ENCODE peak calls at places on chromosomes 16 and 17, in six cellular contexts. One of them, this sample, is unnamed.

GRCh38 chr17:74474043-74474792 is 7.8 kb downstream of the CD300A start:
- DNase-seq in aorta: no peak
- DNase-seq in HT-29: no peak
- DNase-seq in AG09319: no peak
- DNase-seq in mucosa of gallbladder: no peak
- DNase-seq in hippocampal formation: no peak
- DNase-seq in this sample: no peak

GRCh38 chr16:27475561-27475960 is 73.6 kb downstream of the IL21R start:
- DNase-seq in aorta: peak; percentile 46
- DNase-seq in HT-29: no peak
- DNase-seq in AG09319: peak; percentile 45
- DNase-seq in mucosa of gallbladder: no peak
- DNase-seq in hippocampal formation: no peak
- DNase-seq in this sample: no peak

GRCh38 chr16:29729116-29729521 is 16.7 kb downstream of the C16orf54 start:
- DNase-seq in aorta: peak; percentile 3
- DNase-seq in HT-29: peak; percentile 61
- DNase-seq in AG09319: no peak
- DNase-seq in mucosa of gallbladder: no peak
- DNase-seq in hippocampal formation: no peak
- DNase-seq in this sample: no peak

GRCh38 chr17:39399792-39400191 is 1.6 kb downstream of the FBXL20 start:
- DNase-seq in aorta: no peak
- DNase-seq in HT-29: no peak
- DNase-seq in AG09319: no peak
- DNase-seq in mucosa of gallbladder: no peak
- DNase-seq in hippocampal formation: no peak
- DNase-seq in this sample: no peak

GRCh38 chr17:4679652-4680051 is 24.3 kb downstream of the PELP1 start:
- DNase-seq in aorta: no peak
- DNase-seq in HT-29: peak; percentile 61
- DNase-seq in AG09319: no peak
- DNase-seq in mucosa of gallbladder: peak; percentile 24
- DNase-seq in hippocampal formation: no peak
- DNase-seq in this sample: no peak

GRCh38 chr16:2008631-2009301 is 855 bp downstream of the ZNF598 start:
- DNase-seq in aorta: no peak
- DNase-seq in HT-29: peak; percentile 47
- DNase-seq in AG09319: no peak
- DNase-seq in mucosa of gallbladder: no peak
- DNase-seq in hippocampal formation: no peak
- DNase-seq in this sample: peak; percentile 47

GRCh38 chr16:56673916-56674315 is 4.3 kb downstream of the MT1H start:
- DNase-seq in aorta: no peak
- DNase-seq in HT-29: peak; percentile 55
- DNase-seq in AG09319: no peak
- DNase-seq in mucosa of gallbladder: no peak
- DNase-seq in hippocampal formation: no peak
- DNase-seq in this sample: peak; percentile 22

GRCh38 chr16:75566889-75567255 is 693 bp downstream of the GABARAPL2 start:
- DNase-seq in aorta: no peak
- DNase-seq in HT-29: peak; percentile 5
- DNase-seq in AG09319: no peak
- DNase-seq in mucosa of gallbladder: no peak
- DNase-seq in hippocampal formation: no peak
- DNase-seq in this sample: peak; percentile 41

GRCh38 chr17:76523084-76524037 is 14.1 kb downstream of the CYGB start:
- DNase-seq in aorta: peak; percentile 80
- DNase-seq in HT-29: peak; percentile 79
- DNase-seq in AG09319: no peak
- DNase-seq in mucosa of gallbladder: peak; percentile 71
- DNase-seq in hippocampal formation: peak; percentile 54
- DNase-seq in this sample: peak; percentile 87

GRCh38 chr17:21146362-21147021 is 19.7 kb downstream of the DHRS7B start:
- DNase-seq in aorta: no peak
- DNase-seq in HT-29: no peak
- DNase-seq in AG09319: no peak
- DNase-seq in mucosa of gallbladder: no peak
- DNase-seq in hippocampal formation: no peak
- DNase-seq in this sample: no peak

GRCh38 chr17:16870253-16871245 is 101.4 kb downstream of the TNFRSF13B start:
- DNase-seq in aorta: no peak
- DNase-seq in HT-29: no peak
- DNase-seq in AG09319: no peak
- DNase-seq in mucosa of gallbladder: no peak
- DNase-seq in hippocampal formation: no peak
- DNase-seq in this sample: no peak

GRCh38 chr17:40727447-40728231 is 24.1 kb upstream of the KRT24 start:
- DNase-seq in aorta: no peak
- DNase-seq in HT-29: no peak
- DNase-seq in AG09319: peak; percentile 49
- DNase-seq in mucosa of gallbladder: no peak
- DNase-seq in hippocampal formation: no peak
- DNase-seq in this sample: peak; percentile 52

GRCh38 chr16:20849587-20850390 is 43.5 kb downstream of the REXO5 start:
- DNase-seq in aorta: peak; percentile 75
- DNase-seq in HT-29: peak; percentile 85
- DNase-seq in AG09319: no peak
- DNase-seq in mucosa of gallbladder: peak; percentile 70
- DNase-seq in hippocampal formation: peak; percentile 46
- DNase-seq in this sample: peak; percentile 36

GRCh38 chr16:67277294-67277998 is 1.9 kb upstream of the PLEKHG4 start:
- DNase-seq in aorta: peak; percentile 90
- DNase-seq in HT-29: peak; percentile 67
- DNase-seq in AG09319: peak; percentile 96
- DNase-seq in mucosa of gallbladder: no peak
- DNase-seq in hippocampal formation: no peak
- DNase-seq in this sample: no peak

GRCh38 chr17:45924332-45924820 is 30.0 kb downstream of the MAPT start:
- DNase-seq in aorta: no peak
- DNase-seq in HT-29: no peak
- DNase-seq in AG09319: no peak
- DNase-seq in mucosa of gallbladder: no peak
- DNase-seq in hippocampal formation: no peak
- DNase-seq in this sample: no peak

GRCh38 chr17:512926-513325 is 160.3 kb upstream of the RPH3AL start:
- DNase-seq in aorta: no peak
- DNase-seq in HT-29: no peak
- DNase-seq in AG09319: peak; percentile 50
- DNase-seq in mucosa of gallbladder: no peak
- DNase-seq in hippocampal formation: no peak
- DNase-seq in this sample: no peak

GRCh38 chr17:78798695-78799559 is 16.9 kb upstream of the CYTH1 start:
- DNase-seq in aorta: peak; percentile 33
- DNase-seq in HT-29: peak; percentile 36
- DNase-seq in AG09319: no peak
- DNase-seq in mucosa of gallbladder: no peak
- DNase-seq in hippocampal formation: no peak
- DNase-seq in this sample: no peak

GRCh38 chr17:35406568-35406967 is 25.7 kb downstream of the SLFN12 start:
- DNase-seq in aorta: no peak
- DNase-seq in HT-29: no peak
- DNase-seq in AG09319: no peak
- DNase-seq in mucosa of gallbladder: no peak
- DNase-seq in hippocampal formation: no peak
- DNase-seq in this sample: no peak

GRCh38 chr17:57991537-57991936 is 3.5 kb upstream of the VEZF1 start:
- DNase-seq in aorta: no peak
- DNase-seq in HT-29: no peak
- DNase-seq in AG09319: no peak
- DNase-seq in mucosa of gallbladder: no peak
- DNase-seq in hippocampal formation: no peak
- DNase-seq in this sample: no peak

GRCh38 chr17:44901323-44901965 is 2.2 kb upstream of the EFTUD2 start:
- DNase-seq in aorta: no peak
- DNase-seq in HT-29: no peak
- DNase-seq in AG09319: peak; percentile 45
- DNase-seq in mucosa of gallbladder: no peak
- DNase-seq in hippocampal formation: no peak
- DNase-seq in this sample: no peak

GRCh38 chr16:87324411-87325275 is 7.5 kb upstream of the C16orf95 start:
- DNase-seq in aorta: peak; percentile 52
- DNase-seq in HT-29: no peak
- DNase-seq in AG09319: no peak
- DNase-seq in mucosa of gallbladder: no peak
- DNase-seq in hippocampal formation: no peak
- DNase-seq in this sample: peak; percentile 61

GRCh38 chr16:69798466-69798865 is 36.3 kb downstream of the WWP2 start:
- DNase-seq in aorta: no peak
- DNase-seq in HT-29: no peak
- DNase-seq in AG09319: no peak
- DNase-seq in mucosa of gallbladder: no peak
- DNase-seq in hippocampal formation: peak; percentile 29
- DNase-seq in this sample: no peak

GRCh38 chr17:16005641-16006040 is 6.0 kb downstream of the TTC19 start:
- DNase-seq in aorta: no peak
- DNase-seq in HT-29: no peak
- DNase-seq in AG09319: no peak
- DNase-seq in mucosa of gallbladder: no peak
- DNase-seq in hippocampal formation: no peak
- DNase-seq in this sample: no peak

GRCh38 chr16:81641403-81642106 is 137.5 kb upstream of the PLCG2 start:
- DNase-seq in aorta: no peak
- DNase-seq in HT-29: no peak
- DNase-seq in AG09319: no peak
- DNase-seq in mucosa of gallbladder: no peak
- DNase-seq in hippocampal formation: no peak
- DNase-seq in this sample: no peak

GRCh38 chr17:59392973-59393679 is 61.7 kb downstream of the YPEL2 start:
- DNase-seq in aorta: no peak
- DNase-seq in HT-29: no peak
- DNase-seq in AG09319: no peak
- DNase-seq in mucosa of gallbladder: no peak
- DNase-seq in hippocampal formation: no peak
- DNase-seq in this sample: no peak

GRCh38 chr17:31299624-31300023 is 2.6 kb upstream of the OMG start:
- DNase-seq in aorta: no peak
- DNase-seq in HT-29: no peak
- DNase-seq in AG09319: no peak
- DNase-seq in mucosa of gallbladder: no peak
- DNase-seq in hippocampal formation: no peak
- DNase-seq in this sample: no peak

GRCh38 chr16:66365588-66365987 is 903 bp upstream of the CDH5 start:
- DNase-seq in aorta: peak; percentile 77
- DNase-seq in HT-29: no peak
- DNase-seq in AG09319: no peak
- DNase-seq in mucosa of gallbladder: no peak
- DNase-seq in hippocampal formation: no peak
- DNase-seq in this sample: no peak

GRCh38 chr16:88839026-88839529 is 17.7 kb downstream of the GALNS start:
- DNase-seq in aorta: peak; percentile 36
- DNase-seq in HT-29: no peak
- DNase-seq in AG09319: no peak
- DNase-seq in mucosa of gallbladder: no peak
- DNase-seq in hippocampal formation: no peak
- DNase-seq in this sample: no peak

This sample was measured in B cell.